ENCODE peak calls at places on chromosome 16, in five cellular contexts. One of them, this sample, is unnamed.

GRCh38 chr16:68592466-68593337 is 52.4 kb upstream of the CDH3 start:
- DNase-seq in ovary: no peak
- DNase-seq in spleen: no peak
- DNase-seq in lower leg skin: no peak
- DNase-seq in transverse colon: no peak
- DNase-seq in this sample: no peak

GRCh38 chr16:85463228-85463611 is 149.9 kb upstream of the GSE1 start:
- DNase-seq in ovary: no peak
- DNase-seq in spleen: no peak
- DNase-seq in lower leg skin: no peak
- DNase-seq in transverse colon: no peak
- DNase-seq in this sample: no peak

GRCh38 chr16:67544844-67545664 is 16.4 kb downstream of the RIPOR1 start:
- DNase-seq in ovary: no peak
- DNase-seq in spleen: no peak
- DNase-seq in lower leg skin: peak; percentile 83
- DNase-seq in transverse colon: no peak
- DNase-seq in this sample: no peak

GRCh38 chr16:25018972-25019617 is 3.9 kb upstream of the ARHGAP17 start:
- DNase-seq in ovary: no peak
- DNase-seq in spleen: no peak
- DNase-seq in lower leg skin: no peak
- DNase-seq in transverse colon: no peak
- DNase-seq in this sample: no peak

GRCh38 chr16:2835638-2836493 is 5.8 kb downstream of the ZG16B start:
- DNase-seq in ovary: no peak
- DNase-seq in spleen: peak; percentile 40
- DNase-seq in lower leg skin: no peak
- DNase-seq in transverse colon: peak; percentile 63
- DNase-seq in this sample: peak; percentile 86

GRCh38 chr16:21710938-21711337 is 47.2 kb downstream of the OTOA start:
- DNase-seq in ovary: no peak
- DNase-seq in spleen: no peak
- DNase-seq in lower leg skin: no peak
- DNase-seq in transverse colon: no peak
- DNase-seq in this sample: no peak

GRCh38 chr16:56625943-56626654 is 518 bp downstream of the MT1E start:
- DNase-seq in ovary: peak; percentile 71
- DNase-seq in spleen: no peak
- DNase-seq in lower leg skin: peak; percentile 91
- DNase-seq in transverse colon: peak; percentile 56
- DNase-seq in this sample: no peak

GRCh38 chr16:84314373-84314772 is 19.7 kb downstream of the WFDC1 start:
- DNase-seq in ovary: no peak
- DNase-seq in spleen: no peak
- DNase-seq in lower leg skin: no peak
- DNase-seq in transverse colon: no peak
- DNase-seq in this sample: peak; percentile 44

GRCh38 chr16:27728691-27729090 is 178.7 kb downstream of the KATNIP start:
- DNase-seq in ovary: no peak
- DNase-seq in spleen: no peak
- DNase-seq in lower leg skin: no peak
- DNase-seq in transverse colon: no peak
- DNase-seq in this sample: no peak

GRCh38 chr16:71479420-71479819 is 9.7 kb downstream of the ZNF19 start:
- DNase-seq in ovary: no peak
- DNase-seq in spleen: no peak
- DNase-seq in lower leg skin: no peak
- DNase-seq in transverse colon: peak; percentile 10
- DNase-seq in this sample: no peak

GRCh38 chr16:55018881-55019280 is 88.2 kb downstream of the IRX5 start:
- DNase-seq in ovary: no peak
- DNase-seq in spleen: no peak
- DNase-seq in lower leg skin: peak; percentile 67
- DNase-seq in transverse colon: no peak
- DNase-seq in this sample: no peak

GRCh38 chr16:80117731-80118130 is 423.1 kb upstream of the DYNLRB2 start:
- DNase-seq in ovary: no peak
- DNase-seq in spleen: no peak
- DNase-seq in lower leg skin: no peak
- DNase-seq in transverse colon: no peak
- DNase-seq in this sample: no peak

GRCh38 chr16:70470927-70471341 is 16.5 kb downstream of the FCSK start:
- DNase-seq in ovary: no peak
- DNase-seq in spleen: no peak
- DNase-seq in lower leg skin: no peak
- DNase-seq in transverse colon: peak; percentile 26
- DNase-seq in this sample: no peak

GRCh38 chr16:85583491-85584181 is 29.5 kb upstream of the GSE1 start:
- DNase-seq in ovary: no peak
- DNase-seq in spleen: no peak
- DNase-seq in lower leg skin: no peak
- DNase-seq in transverse colon: no peak
- DNase-seq in this sample: no peak

GRCh38 chr16:13961099-13961811 is 41.3 kb downstream of the ERCC4 start:
- DNase-seq in ovary: no peak
- DNase-seq in spleen: no peak
- DNase-seq in lower leg skin: no peak
- DNase-seq in transverse colon: no peak
- DNase-seq in this sample: no peak

GRCh38 chr16:27429330-27429871 is 27.4 kb downstream of the IL21R start:
- DNase-seq in ovary: no peak
- DNase-seq in spleen: peak; percentile 22
- DNase-seq in lower leg skin: peak; percentile 59
- DNase-seq in transverse colon: no peak
- DNase-seq in this sample: peak; percentile 17

GRCh38 chr16:87384162-87384999 is 805 bp upstream of the FBXO31 start:
- DNase-seq in ovary: peak; percentile 71
- DNase-seq in spleen: peak; percentile 92
- DNase-seq in lower leg skin: no peak
- DNase-seq in transverse colon: peak; percentile 65
- DNase-seq in this sample: peak; percentile 88

GRCh38 chr16:55045329-55046145 is 114.9 kb downstream of the IRX5 start:
- DNase-seq in ovary: no peak
- DNase-seq in spleen: no peak
- DNase-seq in lower leg skin: peak; percentile 57
- DNase-seq in transverse colon: no peak
- DNase-seq in this sample: no peak

GRCh38 chr16:57109500-57110105 is 17.2 kb downstream of the CPNE2 start:
- DNase-seq in ovary: no peak
- DNase-seq in spleen: no peak
- DNase-seq in lower leg skin: no peak
- DNase-seq in transverse colon: no peak
- DNase-seq in this sample: no peak

GRCh38 chr16:67393111-67393789 is at the start of gene TPPP3:
- DNase-seq in ovary: peak; percentile 93
- DNase-seq in spleen: peak; percentile 88
- DNase-seq in lower leg skin: peak; percentile 97
- DNase-seq in transverse colon: peak; percentile 90
- DNase-seq in this sample: peak; percentile 96

GRCh38 chr16:86211800-86212199 is 298.5 kb upstream of the FOXF1 start:
- DNase-seq in ovary: no peak
- DNase-seq in spleen: no peak
- DNase-seq in lower leg skin: peak; percentile 34
- DNase-seq in transverse colon: no peak
- DNase-seq in this sample: peak; percentile 37

GRCh38 chr16:1772362-1772907 is at the start of gene EME2:
- DNase-seq in ovary: no peak
- DNase-seq in spleen: no peak
- DNase-seq in lower leg skin: no peak
- DNase-seq in transverse colon: peak; percentile 58
- DNase-seq in this sample: no peak

GRCh38 chr16:85637808-85638186 is 24.7 kb downstream of the GSE1 start:
- DNase-seq in ovary: no peak
- DNase-seq in spleen: no peak
- DNase-seq in lower leg skin: no peak
- DNase-seq in transverse colon: no peak
- DNase-seq in this sample: no peak

GRCh38 chr16:64181526-64181925 is 940.3 kb downstream of the CDH11 start:
- DNase-seq in ovary: no peak
- DNase-seq in spleen: no peak
- DNase-seq in lower leg skin: no peak
- DNase-seq in transverse colon: no peak
- DNase-seq in this sample: no peak

GRCh38 chr16:86946396-86946795 is 368.0 kb downstream of the FOXL1 start:
- DNase-seq in ovary: no peak
- DNase-seq in spleen: no peak
- DNase-seq in lower leg skin: no peak
- DNase-seq in transverse colon: no peak
- DNase-seq in this sample: peak; percentile 73

GRCh38 chr16:24332178-24332577 is 76.0 kb downstream of the CACNG3 start:
- DNase-seq in ovary: no peak
- DNase-seq in spleen: no peak
- DNase-seq in lower leg skin: no peak
- DNase-seq in transverse colon: no peak
- DNase-seq in this sample: no peak

GRCh38 chr16:82481455-82481854 is 145.3 kb upstream of the CDH13 start:
- DNase-seq in ovary: no peak
- DNase-seq in spleen: no peak
- DNase-seq in lower leg skin: no peak
- DNase-seq in transverse colon: no peak
- DNase-seq in this sample: no peak

GRCh38 chr16:8935989-8936388 is 27.7 kb downstream of the USP7 start:
- DNase-seq in ovary: no peak
- DNase-seq in spleen: no peak
- DNase-seq in lower leg skin: no peak
- DNase-seq in transverse colon: peak; percentile 25
- DNase-seq in this sample: no peak
- TF ChIP-seq CTCF in ovary: no peak
- TF ChIP-seq CTCF in spleen: no peak
- TF ChIP-seq CTCF in lower leg skin: no peak
- TF ChIP-seq CTCF in transverse colon: peak; percentile 1
- TF ChIP-seq CTCF in this sample: no peak

GRCh38 chr16:5977329-5977728 is 879.7 kb upstream of the EEF2KMT start:
- DNase-seq in ovary: no peak
- DNase-seq in spleen: no peak
- DNase-seq in lower leg skin: no peak
- DNase-seq in transverse colon: no peak
- DNase-seq in this sample: no peak
- TF ChIP-seq CTCF in ovary: no peak
- TF ChIP-seq CTCF in spleen: no peak
- TF ChIP-seq CTCF in lower leg skin: no peak
- TF ChIP-seq CTCF in transverse colon: no peak
- TF ChIP-seq CTCF in this sample: no peak

GRCh38 chr16:10980811-10981210 is 36.4 kb downstream of the CLEC16A start:
- DNase-seq in ovary: no peak
- DNase-seq in spleen: no peak
- DNase-seq in lower leg skin: no peak
- DNase-seq in transverse colon: no peak
- DNase-seq in this sample: no peak

GRCh38 chr16:10983175-10983558 is 38.8 kb downstream of the CLEC16A start:
- DNase-seq in ovary: no peak
- DNase-seq in spleen: no peak
- DNase-seq in lower leg skin: no peak
- DNase-seq in transverse colon: peak; percentile 31
- DNase-seq in this sample: no peak

GRCh38 chr16:10982430-10983174 is 38.2 kb downstream of the CLEC16A start:
- DNase-seq in ovary: no peak
- DNase-seq in spleen: no peak
- DNase-seq in lower leg skin: no peak
- DNase-seq in transverse colon: no peak
- DNase-seq in this sample: no peak

GRCh38 chr16:10979717-10980601 is 35.6 kb downstream of the CLEC16A start:
- DNase-seq in ovary: peak; percentile 62
- DNase-seq in spleen: no peak
- DNase-seq in lower leg skin: no peak
- DNase-seq in transverse colon: peak; percentile 25
- DNase-seq in this sample: no peak

GRCh38 chr16:10981697-10982216 is 37.4 kb downstream of the CLEC16A start:
- DNase-seq in ovary: no peak
- DNase-seq in spleen: no peak
- DNase-seq in lower leg skin: no peak
- DNase-seq in transverse colon: no peak
- DNase-seq in this sample: no peak
- TF ChIP-seq CTCF in ovary: no peak
- TF ChIP-seq CTCF in spleen: peak; percentile 39
- TF ChIP-seq CTCF in lower leg skin: no peak
- TF ChIP-seq CTCF in transverse colon: peak; percentile 6
- TF ChIP-seq CTCF in this sample: peak; percentile 63

DNA sequence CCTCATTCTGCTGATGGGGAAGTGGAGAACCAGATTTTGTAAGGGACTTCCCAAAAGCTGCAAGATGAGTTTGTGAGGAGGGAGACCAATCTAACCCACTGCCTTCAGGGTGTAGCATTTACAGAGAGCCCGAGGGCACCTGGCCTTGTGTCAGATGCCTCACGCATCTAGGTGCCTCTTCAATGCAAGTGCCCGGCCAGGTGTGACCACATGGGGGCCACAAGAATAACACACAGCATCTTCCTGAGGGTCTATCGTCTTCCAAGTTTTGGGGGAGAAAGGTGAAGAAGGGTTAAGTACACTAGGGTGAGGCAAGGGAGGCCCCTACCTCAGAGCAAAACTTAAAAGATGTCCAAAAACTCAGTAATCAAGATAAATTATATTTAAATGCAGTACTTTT is 401.7 kb upstream of the CDH5 start:
- DNase-seq in ovary: no peak
- DNase-seq in spleen: no peak
- DNase-seq in lower leg skin: no peak
- DNase-seq in transverse colon: no peak
- DNase-seq in this sample: no peak
- TF ChIP-seq CTCF in ovary: no peak
- TF ChIP-seq CTCF in spleen: no peak
- TF ChIP-seq CTCF in lower leg skin: no peak
- TF ChIP-seq CTCF in transverse colon: no peak
- TF ChIP-seq CTCF in this sample: peak; percentile 26

GRCh38 chr16:77853125-77853524 is 64.8 kb downstream of the VAT1L start:
- DNase-seq in ovary: no peak
- DNase-seq in spleen: no peak
- DNase-seq in lower leg skin: peak; percentile 9
- DNase-seq in transverse colon: no peak
- DNase-seq in this sample: no peak
- TF ChIP-seq CTCF in ovary: no peak
- TF ChIP-seq CTCF in spleen: no peak
- TF ChIP-seq CTCF in lower leg skin: no peak
- TF ChIP-seq CTCF in transverse colon: no peak
- TF ChIP-seq CTCF in this sample: no peak

GRCh38 chr16:65661451-65661850 is 539.6 kb upstream of the CDH11 start:
- DNase-seq in ovary: no peak
- DNase-seq in spleen: no peak
- DNase-seq in lower leg skin: no peak
- DNase-seq in transverse colon: no peak
- DNase-seq in this sample: no peak

GRCh38 chr16:65666132-65666869 is 544.4 kb upstream of the CDH11 start:
- DNase-seq in ovary: no peak
- DNase-seq in spleen: no peak
- DNase-seq in lower leg skin: no peak
- DNase-seq in transverse colon: no peak
- DNase-seq in this sample: no peak

GRCh38 chr16:65663774-65664173 is 541.9 kb upstream of the CDH11 start:
- DNase-seq in ovary: no peak
- DNase-seq in spleen: no peak
- DNase-seq in lower leg skin: no peak
- DNase-seq in transverse colon: no peak
- DNase-seq in this sample: no peak

GRCh38 chr16:65662236-65662635 is 540.4 kb upstream of the CDH11 start:
- DNase-seq in ovary: no peak
- DNase-seq in spleen: no peak
- DNase-seq in lower leg skin: no peak
- DNase-seq in transverse colon: no peak
- DNase-seq in this sample: no peak

GRCh38 chr16:65667013-65667578 is 545.2 kb upstream of the CDH11 start:
- DNase-seq in ovary: no peak
- DNase-seq in spleen: no peak
- DNase-seq in lower leg skin: no peak
- DNase-seq in transverse colon: no peak
- DNase-seq in this sample: no peak
- TF ChIP-seq CTCF in ovary: no peak
- TF ChIP-seq CTCF in spleen: no peak
- TF ChIP-seq CTCF in lower leg skin: no peak
- TF ChIP-seq CTCF in transverse colon: no peak
- TF ChIP-seq CTCF in this sample: peak; percentile 67